ENCODE peak calls at places on chromosomes 4 and X, in six cellular contexts. P is psoas muscle, K is heart right ventricle, N is testis, C is heart left ventricle, I is right lobe of liver. L is an unnamed sample. For H3K4me1, the result is how much of the 10 kb centered on the place peaks cover.

GRCh38 chrX:23802431-23802830 is 19.5 kb downstream of the SAT1 start:
- DNase-seq in P (no peak), K (no peak), N (no peak), C (no peak), I (no peak), L (no peak)

GRCh38 chr4:68498413-68499007 is 51.2 kb downstream of the TMPRSS11E start:
- DNase-seq in P (no peak), K (peak), N (peak), C (peak), I (peak), L (no peak)

GRCh38 chr4:184924516-184924915 is 93.8 kb upstream of the HELT start:
- DNase-seq in P (no peak), K (no peak), N (no peak), C (no peak), I (no peak), L (no peak)

GRCh38 chrX:109830704-109831206 is 97.7 kb upstream of the ACSL4 start:
- DNase-seq in P (no peak), K (no peak), N (no peak), C (no peak), I (no peak), L (no peak)

GRCh38 chr4:140637836-140638235 is 69.1 kb upstream of the UCP1 start:
- DNase-seq in P (no peak), K (no peak), N (peak), C (no peak), I (no peak), L (no peak)

GRCh38 chrX:122941801-122942200 is 242.3 kb upstream of the GRIA3 start:
- DNase-seq in P (no peak), K (no peak), N (no peak), C (no peak), I (no peak), L (no peak)

GRCh38 chr4:120723986-120724385 is 198.5 kb downstream of the PRDM5 start:
- DNase-seq in P (no peak), K (no peak), N (no peak), C (no peak), I (no peak), L (no peak)

GRCh38 chrX:149312936-149313432 is 192.1 kb downstream of the IDS start:
- DNase-seq in P (no peak), K (no peak), N (no peak), C (no peak), I (no peak), L (no peak)

GRCh38 chr4:87844476-87844875 is 11.7 kb downstream of the MEPE start:
- DNase-seq in P (no peak), K (no peak), N (no peak), C (no peak), I (no peak), L (no peak)

GRCh38 chr4:78081541-78081940 is 24.4 kb downstream of the FRAS1 start:
- DNase-seq in P (no peak), K (no peak), N (no peak), C (no peak), I (no peak), L (no peak)

GRCh38 chrX:46994096-46994495 is 81.9 kb downstream of the JADE3 start:
- DNase-seq in P (no peak), K (no peak), N (no peak), C (no peak), I (no peak), L (no peak)

GRCh38 chr4:89769856-89770255 is 67.1 kb downstream of the SNCA start:
- DNase-seq in P (no peak), K (no peak), N (peak), C (no peak), I (no peak), L (no peak)

GRCh38 chr4:144615182-144615581 is 30.8 kb upstream of the HHIP start:
- DNase-seq in P (no peak), K (no peak), N (no peak), C (no peak), I (no peak), L (no peak)

GRCh38 chrX:118286066-118286758 is 59.7 kb upstream of the WDR44 start:
- DNase-seq in P (no peak), K (no peak), N (no peak), C (no peak), I (no peak), L (no peak)

DNA sequence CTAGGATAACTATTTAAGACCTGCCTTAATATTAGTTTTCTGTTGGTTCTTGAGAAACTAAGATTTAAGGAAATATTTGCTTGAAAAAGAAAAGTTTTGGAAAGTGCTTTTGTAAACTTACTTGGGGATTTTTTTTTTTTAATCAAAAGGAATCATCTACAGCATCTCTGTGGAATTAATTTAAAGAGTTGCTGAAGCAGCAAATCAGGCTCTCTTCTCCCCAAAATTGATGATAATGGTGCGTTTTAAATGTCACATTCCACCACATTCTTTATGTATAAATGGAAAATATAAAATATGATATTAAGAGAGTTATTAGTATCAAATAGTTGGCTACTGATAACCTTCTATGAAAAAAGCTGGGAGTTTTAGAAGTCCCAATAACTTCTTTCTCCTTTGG is 4.2 kb downstream of the KLF3 start:
- DNase-seq in P (no peak), K (no peak), N (no peak), C (no peak), I (no peak), L (no peak)
- H3K4me3 ChIP-seq in P (peak), K (peak), N (no peak), C (no peak), I (no peak), L (no peak)

GRCh38 chr4:3338976-3339531 is 46.2 kb downstream of the RGS12 start:
- DNase-seq in P (no peak), K (no peak), N (no peak), C (no peak), I (no peak), L (no peak)
- H3K4me1 ChIP-seq in P (under half), K (under half), N (under half), C (under half), I (under half), L (under half)

GRCh38 chr4:37967749-37968148 is 7.6 kb downstream of the PTTG2 start:
- DNase-seq in P (no peak), K (no peak), N (no peak), C (no peak), I (no peak), L (no peak)
- H3K27ac ChIP-seq in P (peak), K (no peak), N (peak), C (peak), I (no peak), L (no peak)

DNA sequence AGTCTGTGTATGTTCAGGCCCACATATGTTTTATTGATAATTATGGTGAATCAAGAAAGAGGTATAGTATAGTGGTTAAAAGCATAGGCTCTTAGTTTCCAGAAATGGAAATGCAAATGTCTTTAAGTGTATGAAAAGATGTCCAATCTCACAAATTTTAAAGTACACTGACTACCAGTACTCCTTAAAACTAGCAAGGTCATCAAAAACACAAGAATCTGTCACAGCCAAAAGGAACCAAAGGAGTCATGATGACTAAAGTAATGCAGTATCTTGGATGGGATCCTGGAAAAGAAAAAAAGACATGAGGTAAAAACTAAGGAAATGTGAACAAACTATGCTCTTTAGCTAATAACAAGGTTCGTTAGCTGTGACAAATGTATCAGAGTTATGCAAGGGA is 659 bp upstream of the RBM41 start:
- DNase-seq in P (no peak), K (no peak), N (no peak), C (no peak), I (no peak), L (no peak)
- H3K4me3 ChIP-seq in P (peak), K (peak), N (no peak), C (peak), I (peak), L (no peak)

GRCh38 chrX:39859991-39860861 is 237.5 kb downstream of the BCOR start:
- DNase-seq in P (no peak), K (peak), N (no peak), C (peak), I (no peak), L (no peak)

GRCh38 chrX:39854772-39855747 is 242.7 kb downstream of the BCOR start:
- DNase-seq in P (no peak), K (no peak), N (no peak), C (no peak), I (no peak), L (no peak)

GRCh38 chrX:39855748-39856129 is 242.0 kb downstream of the BCOR start:
- DNase-seq in P (no peak), K (no peak), N (no peak), C (no peak), I (no peak), L (no peak)

GRCh38 chrX:39856472-39857121 is 241.2 kb downstream of the BCOR start:
- DNase-seq in P (no peak), K (no peak), N (no peak), C (no peak), I (peak), L (no peak)

GRCh38 chrX:39857780-39858179 is 240.0 kb downstream of the BCOR start:
- DNase-seq in P (no peak), K (no peak), N (no peak), C (no peak), I (no peak), L (no peak)
- H3K4me1 ChIP-seq in P (under half), K (under half), N (under half), C (under half), I (under half), L (under half)

GRCh38 chr4:8342651-8343050 is 73.1 kb downstream of the HTRA3 start:
- DNase-seq in P (no peak), K (no peak), N (no peak), C (no peak), I (no peak), L (no peak)

GRCh38 chr4:8343051-8343966 is 73.8 kb downstream of the HTRA3 start:
- DNase-seq in P (peak), K (no peak), N (peak), C (no peak), I (no peak), L (no peak)

GRCh38 chr4:8343967-8344331 is 74.4 kb downstream of the HTRA3 start:
- DNase-seq in P (no peak), K (no peak), N (no peak), C (no peak), I (no peak), L (no peak)

GRCh38 chr4:8340721-8341680 is 71.4 kb downstream of the HTRA3 start:
- DNase-seq in P (peak), K (peak), N (peak), C (peak), I (peak), L (no peak)

GRCh38 chr4:8341691-8342090 is 72.1 kb downstream of the HTRA3 start:
- DNase-seq in P (peak), K (peak), N (peak), C (peak), I (peak), L (no peak)
- H3K27ac ChIP-seq in P (peak), K (peak), N (peak), C (peak), I (no peak), L (no peak)

GRCh38 chr4:80307183-80307735 is 28.3 kb upstream of the CFAP299 start:
- DNase-seq in P (no peak), K (no peak), N (no peak), C (no peak), I (no peak), L (no peak)
- H3K4me3 ChIP-seq in P (no peak), K (no peak), N (no peak), C (no peak), I (no peak), L (no peak)

DNA sequence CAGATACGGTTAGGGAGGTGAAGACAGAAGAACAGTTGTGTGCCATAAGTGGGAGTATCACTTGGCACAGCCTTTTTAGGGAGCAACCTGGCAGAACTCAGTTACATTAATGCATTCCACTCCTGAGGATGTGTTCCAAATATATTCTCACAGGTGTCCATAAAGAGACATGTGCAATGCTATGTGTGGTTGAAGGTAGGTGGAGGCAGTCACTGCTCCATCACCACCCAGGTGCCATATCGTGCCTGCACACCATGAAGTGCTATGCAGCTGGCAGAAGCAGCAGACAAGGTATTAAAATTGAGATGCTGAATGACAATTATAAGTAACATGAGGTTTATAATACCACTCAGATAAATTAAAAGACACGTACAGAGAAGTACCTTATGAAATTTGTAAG is 248.0 kb upstream of the SFRP2 start:
- DNase-seq in P (no peak), K (no peak), N (no peak), C (no peak), I (no peak), L (no peak)
- H3K4me1 ChIP-seq in P (under half), K (under half), N (under half), C (under half), I (under half), L (under half)

L was measured in aorta.